ENCODE peak calls at places on chromosomes 11 and 22, in ten cellular contexts. One of them, this sample, is unnamed.

GRCh38 chr22:39634530-39635399 is 64.2 kb downstream of the CACNA1I start:
- DNase-seq in left ventricle myocardium inferior: no peak
- DNase-seq in stimulated activated CD4-positive, alpha-beta T cell treated with anti-CD3 and anti-CD28 coated beads, Interleukin-4, amount 100 ng/mL, for 4 hours: peak
- DNase-seq in EH: peak
- DNase-seq in endothelial cell: no peak
- DNase-seq in HuH-7.5: no peak
- DNase-seq in Right ventricle myocardium inferior: peak
- DNase-seq in HepG2: peak
- DNase-seq in H9: no peak
- DNase-seq in HFFc6: peak
- DNase-seq in this sample: peak

GRCh38 chr11:60905551-60906113 is 753 bp downstream of the PRPF19 start:
- DNase-seq in HepG2: peak
- DNase-seq in HuH-7.5: peak
- DNase-seq in HFFc6: peak
- DNase-seq in EH: peak
- DNase-seq in Right ventricle myocardium inferior: no peak
- DNase-seq in left ventricle myocardium inferior: no peak
- DNase-seq in endothelial cell: no peak
- DNase-seq in H9: no peak
- DNase-seq in stimulated activated CD4-positive, alpha-beta T cell treated with anti-CD3 and anti-CD28 coated beads, Interleukin-4, amount 100 ng/mL, for 4 hours: peak
- DNase-seq in this sample: no peak

GRCh38 chr11:3120071-3120792 is 44.9 kb downstream of the OSBPL5 start:
- DNase-seq in HFFc6: no peak
- DNase-seq in EH: no peak
- DNase-seq in H9: no peak
- DNase-seq in HepG2: no peak
- DNase-seq in Right ventricle myocardium inferior: peak
- DNase-seq in HuH-7.5: no peak
- DNase-seq in left ventricle myocardium inferior: peak
- DNase-seq in endothelial cell: no peak
- DNase-seq in stimulated activated CD4-positive, alpha-beta T cell treated with anti-CD3 and anti-CD28 coated beads, Interleukin-4, amount 100 ng/mL, for 4 hours: no peak
- DNase-seq in this sample: no peak

GRCh38 chr22:29369460-29369859 is 18.9 kb downstream of the AP1B1 start:
- DNase-seq in Right ventricle myocardium inferior: peak
- DNase-seq in HuH-7.5: no peak
- DNase-seq in HFFc6: no peak
- DNase-seq in left ventricle myocardium inferior: peak
- DNase-seq in EH: peak
- DNase-seq in stimulated activated CD4-positive, alpha-beta T cell treated with anti-CD3 and anti-CD28 coated beads, Interleukin-4, amount 100 ng/mL, for 4 hours: no peak
- DNase-seq in endothelial cell: peak
- DNase-seq in H9: peak
- DNase-seq in HepG2: no peak
- DNase-seq in this sample: no peak

GRCh38 chr11:70901951-70902521 is 350.3 kb downstream of the SHANK2 start:
- DNase-seq in left ventricle myocardium inferior: no peak
- DNase-seq in EH: no peak
- DNase-seq in stimulated activated CD4-positive, alpha-beta T cell treated with anti-CD3 and anti-CD28 coated beads, Interleukin-4, amount 100 ng/mL, for 4 hours: no peak
- DNase-seq in HuH-7.5: no peak
- DNase-seq in Right ventricle myocardium inferior: no peak
- DNase-seq in H9: no peak
- DNase-seq in endothelial cell: no peak
- DNase-seq in HepG2: no peak
- DNase-seq in HFFc6: no peak
- DNase-seq in this sample: no peak

GRCh38 chr11:7020183-7020917 is at the start of the genes NLRP14 and ZNF214:
- DNase-seq in EH: peak
- DNase-seq in endothelial cell: peak
- DNase-seq in HFFc6: peak
- DNase-seq in left ventricle myocardium inferior: peak
- DNase-seq in Right ventricle myocardium inferior: peak
- DNase-seq in stimulated activated CD4-positive, alpha-beta T cell treated with anti-CD3 and anti-CD28 coated beads, Interleukin-4, amount 100 ng/mL, for 4 hours: no peak
- DNase-seq in HepG2: peak
- DNase-seq in HuH-7.5: peak
- DNase-seq in H9: peak
- DNase-seq in this sample: peak

GRCh38 chr11:13962562-13963168 is at the start of gene SPON1:
- DNase-seq in endothelial cell: peak
- DNase-seq in HuH-7.5: no peak
- DNase-seq in EH: peak
- DNase-seq in left ventricle myocardium inferior: peak
- DNase-seq in HFFc6: no peak
- DNase-seq in HepG2: no peak
- DNase-seq in Right ventricle myocardium inferior: peak
- DNase-seq in stimulated activated CD4-positive, alpha-beta T cell treated with anti-CD3 and anti-CD28 coated beads, Interleukin-4, amount 100 ng/mL, for 4 hours: peak
- DNase-seq in H9: peak
- DNase-seq in this sample: no peak

GRCh38 chr11:1843098-1843473 is 4.3 kb downstream of the TNNI2 start:
- DNase-seq in H9: no peak
- DNase-seq in left ventricle myocardium inferior: no peak
- DNase-seq in HuH-7.5: no peak
- DNase-seq in HepG2: no peak
- DNase-seq in Right ventricle myocardium inferior: peak
- DNase-seq in HFFc6: no peak
- DNase-seq in EH: no peak
- DNase-seq in endothelial cell: no peak
- DNase-seq in stimulated activated CD4-positive, alpha-beta T cell treated with anti-CD3 and anti-CD28 coated beads, Interleukin-4, amount 100 ng/mL, for 4 hours: no peak
- DNase-seq in this sample: no peak

GRCh38 chr11:117819096-117820040 is 5.2 kb downstream of the FXYD2 start:
- DNase-seq in left ventricle myocardium inferior: peak
- DNase-seq in endothelial cell: peak
- DNase-seq in EH: peak
- DNase-seq in Right ventricle myocardium inferior: no peak
- DNase-seq in HepG2: peak
- DNase-seq in HuH-7.5: peak
- DNase-seq in H9: peak
- DNase-seq in stimulated activated CD4-positive, alpha-beta T cell treated with anti-CD3 and anti-CD28 coated beads, Interleukin-4, amount 100 ng/mL, for 4 hours: no peak
- DNase-seq in HFFc6: peak
- DNase-seq in this sample: peak

GRCh38 chr11:110919241-110919893 is 207.1 kb upstream of the ARHGAP20 start:
- DNase-seq in H9: no peak
- DNase-seq in HFFc6: no peak
- DNase-seq in endothelial cell: no peak
- DNase-seq in HuH-7.5: no peak
- DNase-seq in HepG2: no peak
- DNase-seq in stimulated activated CD4-positive, alpha-beta T cell treated with anti-CD3 and anti-CD28 coated beads, Interleukin-4, amount 100 ng/mL, for 4 hours: no peak
- DNase-seq in left ventricle myocardium inferior: no peak
- DNase-seq in EH: no peak
- DNase-seq in Right ventricle myocardium inferior: no peak
- DNase-seq in this sample: no peak

GRCh38 chr22:49372530-49373288 is 455.0 kb downstream of the BRD1 start:
- DNase-seq in EH: no peak
- DNase-seq in left ventricle myocardium inferior: no peak
- DNase-seq in H9: peak
- DNase-seq in HuH-7.5: no peak
- DNase-seq in HFFc6: no peak
- DNase-seq in endothelial cell: peak
- DNase-seq in stimulated activated CD4-positive, alpha-beta T cell treated with anti-CD3 and anti-CD28 coated beads, Interleukin-4, amount 100 ng/mL, for 4 hours: no peak
- DNase-seq in HepG2: peak
- DNase-seq in Right ventricle myocardium inferior: no peak
- DNase-seq in this sample: no peak

GRCh38 chr11:76317296-76317695 is 63.6 kb downstream of the THAP12 start:
- DNase-seq in endothelial cell: no peak
- DNase-seq in HepG2: no peak
- DNase-seq in stimulated activated CD4-positive, alpha-beta T cell treated with anti-CD3 and anti-CD28 coated beads, Interleukin-4, amount 100 ng/mL, for 4 hours: no peak
- DNase-seq in Right ventricle myocardium inferior: no peak
- DNase-seq in left ventricle myocardium inferior: no peak
- DNase-seq in HuH-7.5: no peak
- DNase-seq in H9: no peak
- DNase-seq in HFFc6: no peak
- DNase-seq in EH: no peak
- DNase-seq in this sample: peak

GRCh38 chr22:44550666-44551491 is 52.8 kb upstream of the RTL6 start:
- DNase-seq in HFFc6: peak
- DNase-seq in HuH-7.5: no peak
- DNase-seq in Right ventricle myocardium inferior: peak
- DNase-seq in HepG2: no peak
- DNase-seq in EH: peak
- DNase-seq in stimulated activated CD4-positive, alpha-beta T cell treated with anti-CD3 and anti-CD28 coated beads, Interleukin-4, amount 100 ng/mL, for 4 hours: no peak
- DNase-seq in H9: no peak
- DNase-seq in left ventricle myocardium inferior: peak
- DNase-seq in endothelial cell: peak
- DNase-seq in this sample: no peak